ENCODE peak calls at places on chromosomes 13 and 19, in seven cellular contexts. One of them, this sample, is unnamed. For H3K4me1, the result is how much of the 10 kb centered on the place peaks cover.

GRCh38 chr19:39413903-39414608 is 1.6 kb downstream of the PLEKHG2 start:
- DNase-seq in IMR-90: peak
- DNase-seq in HCT116: no peak
- DNase-seq in GM12878: no peak
- DNase-seq in pancreas: peak
- DNase-seq in neuronal stem cell: no peak
- DNase-seq in GM23248: peak
- DNase-seq in this sample: no peak

GRCh38 chr13:54950546-54950945 is 1921.9 kb downstream of the OLFM4 start:
- DNase-seq in IMR-90: no peak
- DNase-seq in HCT116: no peak
- DNase-seq in GM12878: no peak
- DNase-seq in pancreas: no peak
- DNase-seq in neuronal stem cell: no peak
- DNase-seq in GM23248: no peak
- DNase-seq in this sample: no peak

GRCh38 chr19:6020972-6021805 is 43.2 kb upstream of the RANBP3 start:
- DNase-seq in IMR-90: no peak
- DNase-seq in HCT116: no peak
- DNase-seq in GM12878: no peak
- DNase-seq in pancreas: no peak
- DNase-seq in neuronal stem cell: no peak
- DNase-seq in GM23248: no peak
- DNase-seq in this sample: no peak

GRCh38 chr13:93789058-93789457 is 562.5 kb downstream of the GPC6 start:
- DNase-seq in IMR-90: no peak
- DNase-seq in HCT116: no peak
- DNase-seq in GM12878: no peak
- DNase-seq in pancreas: no peak
- DNase-seq in neuronal stem cell: no peak
- DNase-seq in GM23248: no peak
- DNase-seq in this sample: no peak

GRCh38 chr19:49442354-49442753 is 1.0 kb upstream of the SLC17A7 start:
- DNase-seq in IMR-90: no peak
- DNase-seq in HCT116: no peak
- DNase-seq in GM12878: no peak
- DNase-seq in pancreas: peak
- DNase-seq in neuronal stem cell: no peak
- DNase-seq in GM23248: peak
- DNase-seq in this sample: no peak

GRCh38 chr19:46537136-46538097 is 41.8 kb upstream of the PNMA8B start:
- DNase-seq in IMR-90: peak
- DNase-seq in HCT116: no peak
- DNase-seq in GM12878: no peak
- DNase-seq in pancreas: peak
- DNase-seq in neuronal stem cell: no peak
- DNase-seq in GM23248: peak
- DNase-seq in this sample: no peak

GRCh38 chr19:4043410-4043809 is 23.3 kb downstream of the ZBTB7A start:
- DNase-seq in IMR-90: no peak
- DNase-seq in HCT116: no peak
- DNase-seq in GM12878: no peak
- DNase-seq in pancreas: peak
- DNase-seq in neuronal stem cell: no peak
- DNase-seq in GM23248: no peak
- DNase-seq in this sample: no peak

GRCh38 chr19:57302020-57302465 is 18.2 kb upstream of the ZNF543 start:
- DNase-seq in IMR-90: peak
- DNase-seq in HCT116: no peak
- DNase-seq in GM12878: no peak
- DNase-seq in pancreas: no peak
- DNase-seq in neuronal stem cell: no peak
- DNase-seq in GM23248: peak
- DNase-seq in this sample: no peak

GRCh38 chr13:33031277-33031676 is 15.1 kb downstream of the KL start:
- DNase-seq in IMR-90: no peak
- DNase-seq in HCT116: no peak
- DNase-seq in GM12878: no peak
- DNase-seq in pancreas: no peak
- DNase-seq in neuronal stem cell: no peak
- DNase-seq in GM23248: no peak
- DNase-seq in this sample: no peak

GRCh38 chr13:33032037-33032625 is 15.9 kb downstream of the KL start:
- DNase-seq in IMR-90: peak
- DNase-seq in HCT116: no peak
- DNase-seq in GM12878: no peak
- DNase-seq in pancreas: no peak
- DNase-seq in neuronal stem cell: no peak
- DNase-seq in GM23248: peak
- DNase-seq in this sample: no peak

GRCh38 chr13:33034061-33034460 is 17.8 kb downstream of the KL start:
- DNase-seq in IMR-90: no peak
- DNase-seq in HCT116: no peak
- DNase-seq in GM12878: no peak
- DNase-seq in pancreas: no peak
- DNase-seq in neuronal stem cell: no peak
- DNase-seq in GM23248: no peak
- DNase-seq in this sample: no peak

GRCh38 chr13:33034897-33035296 is 18.7 kb downstream of the KL start:
- DNase-seq in IMR-90: no peak
- DNase-seq in HCT116: no peak
- DNase-seq in GM12878: no peak
- DNase-seq in pancreas: no peak
- DNase-seq in neuronal stem cell: no peak
- DNase-seq in GM23248: no peak
- DNase-seq in this sample: no peak

GRCh38 chr13:33033361-33033812 is 17.2 kb downstream of the KL start:
- DNase-seq in IMR-90: no peak
- DNase-seq in HCT116: no peak
- DNase-seq in GM12878: no peak
- DNase-seq in pancreas: no peak
- DNase-seq in neuronal stem cell: no peak
- DNase-seq in GM23248: no peak
- DNase-seq in this sample: no peak
- H3K4me3 ChIP-seq in IMR-90: no peak
- H3K4me3 ChIP-seq in HCT116: no peak
- H3K4me3 ChIP-seq in GM12878: peak
- H3K4me3 ChIP-seq in pancreas: no peak
- H3K4me3 ChIP-seq in neuronal stem cell: no peak
- H3K4me3 ChIP-seq in GM23248: no peak
- H3K4me3 ChIP-seq in this sample: no peak

GRCh38 chr13:59801107-59801880 is 362.4 kb downstream of the DIAPH3 start:
- DNase-seq in IMR-90: no peak
- DNase-seq in HCT116: no peak
- DNase-seq in GM12878: no peak
- DNase-seq in pancreas: no peak
- DNase-seq in neuronal stem cell: no peak
- DNase-seq in GM23248: no peak
- DNase-seq in this sample: no peak
- H3K27ac ChIP-seq in IMR-90: no peak
- H3K27ac ChIP-seq in HCT116: no peak
- H3K27ac ChIP-seq in GM12878: no peak
- H3K27ac ChIP-seq in pancreas: no peak
- H3K27ac ChIP-seq in neuronal stem cell: no peak
- H3K27ac ChIP-seq in GM23248: no peak
- H3K27ac ChIP-seq in this sample: no peak

GRCh38 chr13:85755123-85755522 is 44.1 kb downstream of the SLITRK6 start:
- DNase-seq in IMR-90: peak
- DNase-seq in HCT116: no peak
- DNase-seq in GM12878: no peak
- DNase-seq in pancreas: no peak
- DNase-seq in neuronal stem cell: no peak
- DNase-seq in GM23248: no peak
- DNase-seq in this sample: no peak
- H3K4me1 ChIP-seq in IMR-90: under half
- H3K4me1 ChIP-seq in HCT116: under half
- H3K4me1 ChIP-seq in GM12878: under half
- H3K4me1 ChIP-seq in pancreas: under half
- H3K4me1 ChIP-seq in neuronal stem cell: under half
- H3K4me1 ChIP-seq in GM23248: under half
- H3K4me1 ChIP-seq in this sample: under half

GRCh38 chr19:13120817-13121216 is 2.8 kb downstream of the NACC1 start:
- DNase-seq in IMR-90: peak
- DNase-seq in HCT116: no peak
- DNase-seq in GM12878: no peak
- DNase-seq in pancreas: no peak
- DNase-seq in neuronal stem cell: no peak
- DNase-seq in GM23248: peak
- DNase-seq in this sample: no peak
- H3K4me3 ChIP-seq in IMR-90: peak
- H3K4me3 ChIP-seq in HCT116: no peak
- H3K4me3 ChIP-seq in GM12878: peak
- H3K4me3 ChIP-seq in pancreas: no peak
- H3K4me3 ChIP-seq in neuronal stem cell: peak
- H3K4me3 ChIP-seq in GM23248: peak
- H3K4me3 ChIP-seq in this sample: no peak

GRCh38 chr19:11437955-11438354 is 2.5 kb downstream of the PRKCSH start:
- DNase-seq in IMR-90: no peak
- DNase-seq in HCT116: no peak
- DNase-seq in GM12878: no peak
- DNase-seq in pancreas: no peak
- DNase-seq in neuronal stem cell: no peak
- DNase-seq in GM23248: no peak
- DNase-seq in this sample: no peak

GRCh38 chr19:11435833-11436313 is 438 bp downstream of the PRKCSH start:
- DNase-seq in IMR-90: peak
- DNase-seq in HCT116: no peak
- DNase-seq in GM12878: no peak
- DNase-seq in pancreas: peak
- DNase-seq in neuronal stem cell: no peak
- DNase-seq in GM23248: peak
- DNase-seq in this sample: no peak

GRCh38 chr19:11435057-11435832 is at the start of the genes ODAD3 and PRKCSH:
- DNase-seq in IMR-90: peak
- DNase-seq in HCT116: peak
- DNase-seq in GM12878: peak
- DNase-seq in pancreas: peak
- DNase-seq in neuronal stem cell: peak
- DNase-seq in GM23248: peak
- DNase-seq in this sample: peak

GRCh38 chr19:11434703-11435056 is 241 bp downstream of the ODAD3 start:
- DNase-seq in IMR-90: no peak
- DNase-seq in HCT116: no peak
- DNase-seq in GM12878: no peak
- DNase-seq in pancreas: no peak
- DNase-seq in neuronal stem cell: no peak
- DNase-seq in GM23248: no peak
- DNase-seq in this sample: no peak
- H3K27ac ChIP-seq in IMR-90: peak
- H3K27ac ChIP-seq in HCT116: peak
- H3K27ac ChIP-seq in GM12878: no peak
- H3K27ac ChIP-seq in pancreas: peak
- H3K27ac ChIP-seq in neuronal stem cell: peak
- H3K27ac ChIP-seq in GM23248: peak
- H3K27ac ChIP-seq in this sample: no peak

DNA sequence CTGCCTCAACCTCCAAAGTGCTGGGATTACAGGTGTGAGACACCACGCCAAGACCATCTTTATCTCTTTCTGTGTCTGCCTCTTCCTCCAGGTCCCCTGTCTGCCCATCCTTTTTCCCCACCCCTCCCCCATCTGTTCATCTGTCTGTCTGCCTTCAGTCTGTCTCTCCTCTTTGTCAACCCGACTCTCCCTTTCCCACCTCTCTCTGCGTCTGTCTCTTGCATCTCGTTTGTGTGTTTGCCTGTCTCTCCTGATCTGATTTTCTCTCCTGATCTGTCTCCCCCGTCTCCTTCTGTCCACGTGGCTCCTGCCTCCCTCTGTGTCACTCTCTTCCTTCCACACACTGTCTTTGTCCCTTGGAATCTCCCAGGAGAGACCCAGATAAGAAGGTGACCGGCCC is 10.0 kb downstream of the VASP start:
- DNase-seq in IMR-90: no peak
- DNase-seq in HCT116: no peak
- DNase-seq in GM12878: no peak
- DNase-seq in pancreas: no peak
- DNase-seq in neuronal stem cell: no peak
- DNase-seq in GM23248: no peak
- DNase-seq in this sample: no peak
- H3K4me1 ChIP-seq in IMR-90: under half
- H3K4me1 ChIP-seq in HCT116: under half
- H3K4me1 ChIP-seq in GM12878: under half
- H3K4me1 ChIP-seq in pancreas: under half
- H3K4me1 ChIP-seq in neuronal stem cell: under half
- H3K4me1 ChIP-seq in GM23248: under half
- H3K4me1 ChIP-seq in this sample: under half

This sample was measured in iPS DF 6.9.